ENCODE peak calls at places on chromosome 17, in nine cellular contexts. H is lower leg skin; D is CD8-positive, alpha-beta memory T cell; S is cardiac fibroblast; G is brain microvascular endothelial cell; J is trophoblast cell; W is CD8-positive, alpha-beta T cell; T is neural progenitor cell; M is hepatocyte. Q is an unnamed sample.

GRCh38 chr17:27878776-27879562 is 14.2 kb downstream of the LYRM9 start:
- DNase-seq in H (no peak), D (peak; percentile 30), S (no peak), G (no peak), J (no peak), W (peak; percentile 12), T (no peak), M (no peak), Q (no peak)

GRCh38 chr17:49836111-49837030 is 11.5 kb downstream of the TAC4 start:
- DNase-seq in H (no peak), D (no peak), S (peak; percentile 58), G (peak; percentile 17), J (no peak), W (no peak), T (no peak), M (no peak), Q (peak; percentile 71)

GRCh38 chr17:78707016-78707415 is 75.1 kb downstream of the CYTH1 start:
- DNase-seq in H (no peak), D (no peak), S (peak; percentile 38), G (peak; percentile 24), J (no peak), W (no peak), T (no peak), M (no peak), Q (no peak)

GRCh38 chr17:59513934-59514841 is 51.2 kb upstream of the DHX40 start:
- DNase-seq in H (peak; percentile 74), D (no peak), S (peak; percentile 85), G (peak; percentile 46), J (no peak), W (no peak), T (peak; percentile 42), M (peak; percentile 81), Q (peak; percentile 93)

GRCh38 chr17:30347488-30347887 is 13.6 kb upstream of the TMIGD1 start:
- DNase-seq in H (no peak), D (no peak), S (no peak), G (no peak), J (no peak), W (no peak), T (no peak), M (no peak), Q (no peak)

GRCh38 chr17:83181991-83182619 is 102.7 kb downstream of the METRNL start:
- DNase-seq in H (no peak), D (no peak), S (no peak), G (no peak), J (no peak), W (no peak), T (no peak), M (peak; percentile 2), Q (no peak)

GRCh38 chr17:28173801-28174200 is 131.3 kb downstream of the NLK start:
- DNase-seq in H (no peak), D (no peak), S (peak; percentile 11), G (no peak), J (no peak), W (no peak), T (no peak), M (peak; percentile 9), Q (no peak)

GRCh38 chr17:72234951-72235350 is 114.1 kb downstream of the SOX9 start:
- DNase-seq in H (no peak), D (no peak), S (no peak), G (no peak), J (no peak), W (no peak), T (no peak), M (no peak), Q (no peak)

GRCh38 chr17:79836952-79837887 is 2.0 kb downstream of the CBX4 start:
- DNase-seq in H (peak; percentile 60), D (peak; percentile 50), S (peak; percentile 73), G (peak; percentile 41), J (peak; percentile 67), W (no peak), T (peak; percentile 63), M (peak; percentile 89), Q (peak; percentile 92)

GRCh38 chr17:29177871-29178749 is 2.1 kb downstream of the MYO18A start:
- DNase-seq in H (no peak), D (no peak), S (no peak), G (no peak), J (no peak), W (no peak), T (no peak), M (peak; percentile 71), Q (no peak)

GRCh38 chr17:68346448-68346847 is 55.2 kb downstream of the ARSG start:
- DNase-seq in H (no peak), D (peak; percentile 62), S (no peak), G (no peak), J (no peak), W (peak; percentile 22), T (peak; percentile 60), M (no peak), Q (peak; percentile 51)

GRCh38 chr17:1577186-1577585 is 14.6 kb upstream of the PITPNA start:
- DNase-seq in H (peak; percentile 88), D (no peak), S (peak; percentile 92), G (peak; percentile 52), J (peak; percentile 64), W (no peak), T (no peak), M (peak; percentile 74), Q (peak; percentile 95)

GRCh38 chr17:9367186-9367585 is 208.4 kb downstream of the STX8 start:
- DNase-seq in H (no peak), D (no peak), S (no peak), G (no peak), J (no peak), W (no peak), T (no peak), M (no peak), Q (no peak)

GRCh38 chr17:56322991-56323390 is 169.7 kb downstream of the ANKFN1 start:
- DNase-seq in H (no peak), D (no peak), S (no peak), G (no peak), J (no peak), W (no peak), T (no peak), M (no peak), Q (no peak)

GRCh38 chr17:81901167-81902022 is 643 bp upstream of the NPB start:
- DNase-seq in H (no peak), D (no peak), S (no peak), G (no peak), J (no peak), W (no peak), T (no peak), M (no peak), Q (no peak)

GRCh38 chr17:81903896-81904599 is 2.0 kb downstream of the NPB start:
- DNase-seq in H (no peak), D (no peak), S (no peak), G (no peak), J (no peak), W (no peak), T (no peak), M (no peak), Q (no peak)

GRCh38 chr17:81903415-81903831 is 1.4 kb downstream of the NPB start:
- DNase-seq in H (no peak), D (no peak), S (no peak), G (no peak), J (no peak), W (no peak), T (no peak), M (no peak), Q (no peak)

GRCh38 chr17:81902023-81902652 is at the start of gene NPB:
- DNase-seq in H (no peak), D (no peak), S (no peak), G (no peak), J (no peak), W (no peak), T (peak; percentile 74), M (peak; percentile 68), Q (no peak)

GRCh38 chr17:81902653-81903414 is 796 bp downstream of the NPB start:
- DNase-seq in H (no peak), D (no peak), S (no peak), G (no peak), J (no peak), W (no peak), T (peak; percentile 43), M (no peak), Q (no peak)
- H3K4me3 ChIP-seq in H (no peak overlapping the region), D (no peak overlapping the region), S (no peak overlapping the region), G (peak overlapping the region; percentile 12), J (no peak overlapping the region), W (no peak overlapping the region), T (peak overlapping the region; percentile 43), M (no peak overlapping the region), Q (no peak overlapping the region)

GRCh38 chr17:42050360-42051012 is at the start of gene C17orf113:
- DNase-seq in H (peak; percentile 22), D (peak; percentile 56), S (no peak), G (peak; percentile 3), J (no peak), W (no peak), T (peak; percentile 88), M (peak; percentile 86), Q (peak; percentile 56)

GRCh38 chr17:42049834-42050359 is 504 bp downstream of the C17orf113 start:
- DNase-seq in H (no peak), D (no peak), S (no peak), G (no peak), J (no peak), W (no peak), T (no peak), M (no peak), Q (no peak)

GRCh38 chr17:42051645-42052044 is 1.2 kb upstream of the C17orf113 start:
- DNase-seq in H (no peak), D (no peak), S (no peak), G (no peak), J (no peak), W (no peak), T (no peak), M (no peak), Q (no peak)

GRCh38 chr17:42052478-42052877 is 2.1 kb upstream of the C17orf113 start:
- DNase-seq in H (no peak), D (no peak), S (no peak), G (no peak), J (no peak), W (no peak), T (no peak), M (no peak), Q (no peak)

GRCh38 chr17:42051013-42051400 is 606 bp upstream of the C17orf113 start:
- DNase-seq in H (no peak), D (no peak), S (no peak), G (no peak), J (no peak), W (no peak), T (no peak), M (no peak), Q (no peak)
- H3K4me3 ChIP-seq in H (peak overlapping the region; percentile 32), D (peak overlapping the region; percentile 37), S (no peak overlapping the region), G (peak overlapping the region; percentile 45), J (no peak overlapping the region), W (peak overlapping the region; percentile 8), T (peak overlapping the region; percentile 82), M (peak overlapping the region; percentile 87), Q (peak overlapping the region; percentile 52)

DNA sequence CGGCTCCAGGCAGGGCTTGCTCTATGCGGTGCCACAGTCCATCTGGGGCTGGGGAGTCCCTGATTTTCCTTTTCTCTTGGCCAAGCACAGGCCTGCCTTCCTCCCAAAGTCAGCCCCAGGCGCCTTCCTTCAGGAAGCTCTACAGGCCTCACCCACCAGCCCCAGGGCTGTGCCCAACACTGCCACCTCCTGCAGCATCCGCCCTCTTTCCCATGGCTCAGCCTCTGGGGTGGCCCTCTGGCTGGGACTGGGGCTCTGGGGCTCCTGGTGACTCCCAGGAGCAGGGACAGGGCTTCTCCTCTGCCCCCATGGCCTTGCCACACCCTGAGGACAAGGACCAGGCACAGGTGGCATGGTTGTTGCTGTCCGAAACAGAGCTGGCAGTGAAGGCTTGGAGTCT is 817 bp downstream of the ITGB4 start:
- DNase-seq in H (no peak), D (no peak), S (no peak), G (no peak), J (no peak), W (no peak), T (no peak), M (no peak), Q (no peak)
- H3K4me3 ChIP-seq in H (peak overlapping the region; percentile 51), D (no peak overlapping the region), S (no peak overlapping the region), G (no peak overlapping the region), J (peak overlapping the region; percentile 38), W (no peak overlapping the region), T (no peak overlapping the region), M (peak overlapping the region; percentile 51), Q (no peak overlapping the region)

GRCh38 chr17:74953129-74953687 is 17.5 kb downstream of the OTOP3 start:
- DNase-seq in H (no peak), D (no peak), S (no peak), G (no peak), J (no peak), W (no peak), T (no peak), M (peak; percentile 51), Q (no peak)
- H3K4me3 ChIP-seq in H (no peak overlapping the region), D (no peak overlapping the region), S (no peak overlapping the region), G (no peak overlapping the region), J (no peak overlapping the region), W (no peak overlapping the region), T (no peak overlapping the region), M (no peak overlapping the region), Q (no peak overlapping the region)

Q was measured in lung.